ENCODE peak calls at places on chromosome 15, in five cellular contexts. P is H1, T is HFF-Myc, R is brain microvascular endothelial cell, S is spleen. U is an unnamed sample.

GRCh38 chr15:51232581-51232980 is 105.8 kb downstream of the CYP19A1 start:
- DNase-seq in P (no peak), T (no peak), S (no peak), R (no peak), U (no peak)

GRCh38 chr15:34275721-34276120 is 50.9 kb downstream of the EMC4 start:
- DNase-seq in R (no peak), T (no peak), S (no peak), P (no peak), U (no peak)

GRCh38 chr15:68310178-68310810 is 32.7 kb downstream of the FEM1B start:
- DNase-seq in S (peak), P (no peak), R (no peak), T (no peak), U (no peak)

GRCh38 chr15:62896969-62897486 is 145.5 kb upstream of the TPM1 start:
- DNase-seq in R (peak), P (no peak), S (no peak), T (peak), U (peak)

GRCh38 chr15:55226127-55226526 is 29.4 kb upstream of the RSL24D1 start:
- DNase-seq in T (no peak), P (no peak), R (no peak), S (no peak), U (no peak)

GRCh38 chr15:85097706-85098105 is 116.0 kb downstream of the PDE8A start:
- DNase-seq in R (no peak), S (no peak), P (no peak), T (no peak), U (no peak)

GRCh38 chr15:80118956-80119355 is 33.8 kb upstream of the FAH start:
- DNase-seq in R (no peak), S (no peak), T (no peak), P (no peak), U (no peak)

GRCh38 chr15:40310001-40310959 is 2.5 kb upstream of the PLCB2 start:
- DNase-seq in P (no peak), T (no peak), S (peak), R (no peak), U (no peak)

GRCh38 chr15:35813573-35813972 is 267.6 kb upstream of the DPH6 start:
- DNase-seq in T (no peak), S (no peak), R (no peak), P (no peak), U (no peak)

GRCh38 chr15:35822153-35822552 is 276.2 kb upstream of the DPH6 start:
- DNase-seq in S (no peak), R (no peak), P (no peak), T (no peak), U (no peak)

GRCh38 chr15:35818846-35819245 is 272.9 kb upstream of the DPH6 start:
- DNase-seq in T (no peak), S (no peak), R (no peak), P (no peak), U (no peak)
- TF ChIP-seq CTCF in T (no peak), S (no peak), R (no peak), P (no peak), U (no peak)

GRCh38 chr15:101189341-101189679 is 62.5 kb downstream of the CHSY1 start:
- DNase-seq in P (no peak), S (no peak), T (no peak), R (no peak), U (no peak)
- H3K4me3 ChIP-seq in P (no peak), S (no peak), T (peak), R (no peak), U (no peak)

GRCh38 chr15:89004726-89005030 is 83.6 kb upstream of the ABHD2 start:
- DNase-seq in P (no peak), S (no peak), R (no peak), T (no peak), U (no peak)

GRCh38 chr15:89007989-89008388 is 80.3 kb upstream of the ABHD2 start:
- DNase-seq in S (no peak), R (no peak), P (no peak), T (no peak), U (no peak)

GRCh38 chr15:89002281-89002761 is 85.9 kb upstream of the ABHD2 start:
- DNase-seq in P (no peak), R (peak), T (peak), S (no peak), U (no peak)

GRCh38 chr15:89002830-89003229 is 85.4 kb upstream of the ABHD2 start:
- DNase-seq in P (no peak), S (no peak), R (no peak), T (no peak), U (no peak)

DNA sequence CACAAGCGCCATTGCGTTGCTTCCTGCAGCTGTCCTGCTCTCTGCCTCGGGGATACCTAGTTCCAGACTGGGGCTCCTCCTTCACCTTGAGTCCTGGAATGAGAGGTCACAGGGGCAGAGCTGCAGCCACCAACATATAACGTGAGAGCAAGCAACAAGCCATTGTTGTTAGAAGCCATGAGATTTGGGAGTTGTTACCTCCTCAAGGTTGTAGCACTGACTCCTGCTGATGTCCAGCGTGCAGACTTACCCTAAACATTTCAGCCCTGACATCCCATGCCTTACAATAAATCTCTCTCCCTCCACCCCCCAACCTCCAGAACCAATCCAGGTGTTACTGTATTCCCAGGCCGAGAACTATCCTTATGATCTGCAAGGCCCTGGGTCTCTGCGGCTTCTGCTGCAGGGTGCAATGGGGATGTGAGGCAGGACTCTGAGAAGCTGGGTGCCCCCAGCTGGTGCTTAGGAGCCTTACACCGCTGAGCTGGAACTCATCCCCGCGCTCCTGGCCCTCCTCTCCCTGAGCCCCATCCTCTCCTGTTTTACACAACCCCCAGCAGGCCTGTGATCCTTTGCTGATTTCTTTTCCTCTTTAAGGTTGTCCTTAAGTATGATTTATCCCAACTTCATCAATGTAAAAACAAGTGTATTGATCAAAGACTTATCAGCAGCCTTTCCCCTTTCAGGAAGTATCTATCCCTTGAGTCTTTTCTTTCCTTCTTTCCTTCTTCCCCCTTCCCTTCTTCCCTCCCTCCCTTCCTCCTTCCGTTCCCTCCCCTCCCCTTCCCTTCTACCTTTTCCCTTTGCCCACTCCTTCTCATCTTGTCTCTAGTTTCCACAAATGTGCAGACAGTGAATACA is 84.2 kb upstream of the ABHD2 start:
- DNase-seq in P (no peak), R (peak), S (no peak), T (no peak), U (no peak)
- TF ChIP-seq CTCF in P (peak), R (peak), S (no peak), T (no peak), U (peak)

GRCh38 chr15:82611348-82611747 is 35.8 kb downstream of the CPEB1 start:
- DNase-seq in S (no peak), T (no peak), P (no peak), R (no peak), U (no peak)

GRCh38 chr15:82613764-82614163 is 33.4 kb downstream of the CPEB1 start:
- DNase-seq in P (no peak), R (no peak), S (no peak), T (no peak), U (no peak)
- H3K4me3 ChIP-seq in P (no peak), R (no peak), S (no peak), T (no peak), U (no peak)

DNA sequence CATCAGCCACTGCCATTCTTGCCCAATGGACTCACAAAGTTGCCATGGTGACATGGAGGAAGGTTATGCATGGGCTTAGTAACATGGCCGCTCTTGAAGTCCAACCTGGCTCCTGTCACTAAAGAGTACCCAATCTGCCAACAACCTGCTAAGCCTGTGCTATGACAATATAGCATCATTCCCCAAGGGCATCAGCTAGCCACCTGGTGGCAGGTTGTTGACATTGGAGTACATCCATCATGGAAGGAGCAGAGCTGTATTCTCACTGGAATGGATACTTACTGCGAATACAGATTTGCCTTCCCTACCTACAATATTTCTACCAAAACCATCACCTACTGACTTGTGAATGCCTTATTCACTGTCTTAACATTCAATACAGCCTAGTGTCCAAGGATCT is 138.9 kb upstream of the RORA start:
- DNase-seq in S (no peak), P (no peak), R (no peak), T (no peak), U (no peak)
- TF ChIP-seq CTCF in S (no peak), P (peak), R (no peak), T (no peak), U (no peak)